ENCODE peak calls at places on chromosome 2, in five cellular contexts. One of them, this sample, is unnamed.

GRCh38 chr2:28172114-28172898 is 220.4 kb upstream of the FOSL2 start:
- DNase-seq in brain microvascular endothelial cell: peak; percentile 63
- DNase-seq in tibial nerve: no peak
- DNase-seq in heart right ventricle: no peak
- DNase-seq in AG09309: no peak
- DNase-seq in this sample: no peak

GRCh38 chr2:151799886-151800292 is 28.3 kb downstream of the ARL5A start:
- DNase-seq in AG09309: no peak
- DNase-seq in tibial nerve: no peak
- DNase-seq in heart right ventricle: no peak
- DNase-seq in brain microvascular endothelial cell: no peak
- DNase-seq in this sample: no peak

GRCh38 chr2:235922851-235923250 is 245.3 kb downstream of the GBX2 start:
- DNase-seq in heart right ventricle: no peak
- DNase-seq in tibial nerve: no peak
- DNase-seq in AG09309: no peak
- DNase-seq in brain microvascular endothelial cell: no peak
- DNase-seq in this sample: no peak

GRCh38 chr2:177334940-177335543 is 57.5 kb upstream of the AGPS start:
- DNase-seq in heart right ventricle: peak; percentile 29
- DNase-seq in AG09309: no peak
- DNase-seq in tibial nerve: no peak
- DNase-seq in brain microvascular endothelial cell: no peak
- DNase-seq in this sample: no peak

GRCh38 chr2:218397502-218398436 is 1.9 kb upstream of the CTDSP1 start:
- DNase-seq in tibial nerve: peak; percentile 56
- DNase-seq in brain microvascular endothelial cell: peak; percentile 69
- DNase-seq in AG09309: no peak
- DNase-seq in heart right ventricle: peak; percentile 85
- DNase-seq in this sample: peak; percentile 41

GRCh38 chr2:158102446-158102845 is 770 bp downstream of the UPP2 start:
- DNase-seq in heart right ventricle: no peak
- DNase-seq in brain microvascular endothelial cell: peak; percentile 10
- DNase-seq in tibial nerve: no peak
- DNase-seq in AG09309: peak; percentile 13
- DNase-seq in this sample: no peak

GRCh38 chr2:69154031-69154430 is 141.1 kb downstream of the ANTXR1 start:
- DNase-seq in AG09309: peak; percentile 80
- DNase-seq in brain microvascular endothelial cell: no peak
- DNase-seq in tibial nerve: no peak
- DNase-seq in heart right ventricle: no peak
- DNase-seq in this sample: no peak

GRCh38 chr2:96107883-96108551 is 8.4 kb downstream of the ADRA2B start:
- DNase-seq in tibial nerve: no peak
- DNase-seq in brain microvascular endothelial cell: no peak
- DNase-seq in heart right ventricle: no peak
- DNase-seq in AG09309: no peak
- DNase-seq in this sample: no peak

GRCh38 chr2:70645733-70646420 is 92.3 kb upstream of the TGFA start:
- DNase-seq in AG09309: no peak
- DNase-seq in heart right ventricle: no peak
- DNase-seq in brain microvascular endothelial cell: peak; percentile 5
- DNase-seq in tibial nerve: no peak
- DNase-seq in this sample: no peak

GRCh38 chr2:208454861-208455260 is 48.3 kb downstream of the PTH2R start:
- DNase-seq in heart right ventricle: no peak
- DNase-seq in brain microvascular endothelial cell: no peak
- DNase-seq in tibial nerve: no peak
- DNase-seq in AG09309: no peak
- DNase-seq in this sample: no peak

GRCh38 chr2:200614249-200614648 is 28.4 kb downstream of the AOX1 start:
- DNase-seq in heart right ventricle: no peak
- DNase-seq in brain microvascular endothelial cell: peak; percentile 25
- DNase-seq in tibial nerve: no peak
- DNase-seq in AG09309: no peak
- DNase-seq in this sample: no peak

GRCh38 chr2:37226863-37227262 is 4.5 kb downstream of the CEBPZ start:
- DNase-seq in AG09309: no peak
- DNase-seq in tibial nerve: no peak
- DNase-seq in heart right ventricle: no peak
- DNase-seq in brain microvascular endothelial cell: no peak
- DNase-seq in this sample: no peak

GRCh38 chr2:98039085-98039756 is 43.5 kb upstream of the TMEM131 start:
- DNase-seq in heart right ventricle: no peak
- DNase-seq in AG09309: no peak
- DNase-seq in tibial nerve: no peak
- DNase-seq in brain microvascular endothelial cell: no peak
- DNase-seq in this sample: no peak

DNA sequence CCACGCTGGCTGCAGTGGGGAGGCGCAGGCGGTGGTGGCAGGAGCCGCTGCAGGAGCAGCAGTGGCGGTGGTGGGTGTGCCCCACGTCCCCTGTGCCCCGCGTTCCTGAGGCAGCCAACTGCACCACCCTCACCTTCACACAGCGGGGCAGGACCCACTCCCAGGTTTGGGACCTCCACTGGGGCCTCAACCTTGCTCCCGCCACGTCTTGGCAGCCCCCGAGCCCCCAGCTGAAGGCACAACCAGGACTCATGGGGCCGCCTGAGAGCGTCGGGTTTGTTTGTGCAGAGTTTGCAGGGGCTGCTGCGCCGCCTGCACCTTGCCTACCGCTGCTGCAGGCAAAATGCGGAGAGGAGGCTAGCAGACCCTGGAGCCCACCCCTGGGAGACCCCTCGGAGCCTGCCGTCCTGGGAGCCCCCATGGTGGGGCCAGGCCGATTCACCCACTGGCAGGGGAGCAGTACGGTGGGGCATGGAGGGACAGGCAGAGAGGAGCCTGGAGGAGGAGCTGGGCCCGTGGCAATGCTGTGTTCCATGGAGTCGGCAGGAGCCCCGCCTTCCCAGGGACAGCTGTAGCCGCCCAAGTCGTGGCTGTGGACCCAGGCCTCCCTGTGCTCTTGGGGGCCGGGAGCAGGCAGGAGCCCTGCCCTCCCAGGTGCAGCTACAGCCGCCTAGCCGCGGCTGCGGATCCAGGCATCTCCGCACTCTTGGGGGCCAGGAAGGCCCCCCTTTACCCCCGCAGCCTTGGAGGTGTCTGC is 14.7 kb upstream of the EML6 start:
- DNase-seq in heart right ventricle: peak; percentile 22
- DNase-seq in tibial nerve: no peak
- DNase-seq in AG09309: no peak
- DNase-seq in brain microvascular endothelial cell: no peak
- DNase-seq in this sample: no peak
- H3K4me3 ChIP-seq in heart right ventricle: peak overlapping the region; percentile 58
- H3K4me3 ChIP-seq in tibial nerve: peak overlapping the region; percentile 45
- H3K4me3 ChIP-seq in AG09309: peak overlapping the region; percentile 44
- H3K4me3 ChIP-seq in brain microvascular endothelial cell: peak overlapping the region; percentile 59
- H3K4me3 ChIP-seq in this sample: peak overlapping the region; percentile 48

GRCh38 chr2:136119717-136120675 is 2.0 kb upstream of the CXCR4 start:
- DNase-seq in brain microvascular endothelial cell: no peak
- DNase-seq in tibial nerve: no peak
- DNase-seq in heart right ventricle: no peak
- DNase-seq in AG09309: no peak
- DNase-seq in this sample: no peak

GRCh38 chr2:136116813-136117390 is 1.0 kb downstream of the CXCR4 start:
- DNase-seq in heart right ventricle: peak; percentile 30
- DNase-seq in AG09309: no peak
- DNase-seq in brain microvascular endothelial cell: no peak
- DNase-seq in tibial nerve: no peak
- DNase-seq in this sample: no peak

GRCh38 chr2:136118819-136119716 is 1.1 kb upstream of the CXCR4 start:
- DNase-seq in tibial nerve: peak; percentile 38
- DNase-seq in heart right ventricle: peak; percentile 59
- DNase-seq in AG09309: no peak
- DNase-seq in brain microvascular endothelial cell: no peak
- DNase-seq in this sample: no peak

GRCh38 chr2:136117391-136117841 is 533 bp downstream of the CXCR4 start:
- DNase-seq in brain microvascular endothelial cell: peak; percentile 16
- DNase-seq in heart right ventricle: peak; percentile 28
- DNase-seq in tibial nerve: no peak
- DNase-seq in AG09309: no peak
- DNase-seq in this sample: no peak

DNA sequence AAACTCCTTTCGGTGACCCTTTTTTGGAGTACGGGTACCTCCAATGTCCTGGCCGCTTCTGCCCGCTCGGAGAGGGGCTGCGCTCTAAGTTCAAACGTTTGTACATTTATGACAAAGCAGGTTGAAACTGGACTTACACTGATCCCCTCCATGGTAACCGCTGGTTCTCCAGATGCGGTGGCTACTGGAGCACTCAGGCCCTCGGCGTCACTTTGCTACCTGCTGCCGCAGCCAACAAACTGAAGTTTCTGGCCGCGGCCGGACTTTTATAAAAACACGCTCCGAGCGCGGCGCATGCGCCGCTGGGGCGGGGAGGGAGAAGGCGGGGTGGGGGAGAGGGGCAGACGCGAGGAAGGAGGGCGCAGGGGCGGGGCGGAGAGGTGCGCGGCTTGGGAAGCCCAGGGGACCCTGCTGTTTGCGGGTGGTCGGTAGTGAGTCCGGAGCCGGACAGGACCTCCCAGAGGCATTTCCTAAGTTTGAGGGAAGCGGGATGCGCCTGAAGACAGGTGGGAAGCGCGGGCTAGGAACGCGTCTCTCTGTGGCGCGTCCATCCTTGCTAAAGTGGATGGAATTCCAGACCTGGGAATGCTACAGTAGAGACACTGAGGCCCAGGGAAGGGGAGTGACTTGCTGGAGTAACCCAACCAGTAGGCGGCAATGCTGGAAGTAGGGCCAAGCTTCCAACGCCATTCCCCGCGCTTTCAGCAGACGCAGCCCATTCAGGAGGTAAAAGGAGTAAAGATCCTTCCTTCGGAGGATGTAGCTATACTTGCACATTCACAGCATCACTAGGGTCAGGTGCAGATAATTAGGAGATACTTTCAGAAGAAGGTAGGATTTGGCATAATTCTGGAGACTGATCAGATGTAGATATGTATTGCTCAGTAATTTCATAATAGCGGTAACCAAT is at the start of gene CXCR4:
- DNase-seq in brain microvascular endothelial cell: no peak
- DNase-seq in tibial nerve: peak; percentile 37
- DNase-seq in AG09309: no peak
- DNase-seq in heart right ventricle: peak; percentile 76
- DNase-seq in this sample: no peak
- TF ChIP-seq CTCF in brain microvascular endothelial cell: peak; percentile 52
- TF ChIP-seq CTCF in tibial nerve: no peak
- TF ChIP-seq CTCF in AG09309: no peak
- TF ChIP-seq CTCF in heart right ventricle: peak; percentile 36
- TF ChIP-seq CTCF in this sample: no peak

GRCh38 chr2:31134450-31134849 is 3.8 kb downstream of the GALNT14 start:
- DNase-seq in brain microvascular endothelial cell: no peak
- DNase-seq in tibial nerve: no peak
- DNase-seq in heart right ventricle: no peak
- DNase-seq in AG09309: no peak
- DNase-seq in this sample: no peak

GRCh38 chr2:31138037-31138962 is at the start of gene GALNT14:
- DNase-seq in heart right ventricle: peak; percentile 28
- DNase-seq in tibial nerve: no peak
- DNase-seq in brain microvascular endothelial cell: peak; percentile 16
- DNase-seq in AG09309: no peak
- DNase-seq in this sample: no peak

GRCh38 chr2:31136000-31136399 is 2.2 kb downstream of the GALNT14 start:
- DNase-seq in tibial nerve: no peak
- DNase-seq in brain microvascular endothelial cell: no peak
- DNase-seq in AG09309: no peak
- DNase-seq in heart right ventricle: no peak
- DNase-seq in this sample: no peak

GRCh38 chr2:31137211-31138036 is 816 bp downstream of the GALNT14 start:
- DNase-seq in brain microvascular endothelial cell: no peak
- DNase-seq in heart right ventricle: no peak
- DNase-seq in tibial nerve: no peak
- DNase-seq in AG09309: no peak
- DNase-seq in this sample: no peak

DNA sequence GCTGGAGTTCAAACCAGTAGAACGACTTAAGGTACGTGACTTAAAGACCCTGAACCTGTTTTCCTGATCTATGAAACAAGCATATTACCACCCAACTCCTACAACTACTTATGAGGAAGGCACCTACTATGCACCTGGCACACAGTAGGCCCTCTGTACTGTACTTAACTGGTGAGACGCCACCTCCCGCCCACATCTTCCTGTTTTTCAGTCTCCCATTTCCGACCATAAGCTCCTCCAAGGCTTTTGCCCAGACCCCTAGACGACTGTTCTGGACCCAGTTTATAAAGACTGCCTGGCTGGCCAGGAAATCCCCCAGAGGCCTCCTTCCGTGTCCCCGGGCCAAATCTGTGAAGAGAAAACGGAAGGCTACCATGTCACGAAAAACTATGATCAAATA is 1.5 kb downstream of the GALNT14 start:
- DNase-seq in tibial nerve: no peak
- DNase-seq in heart right ventricle: no peak
- DNase-seq in brain microvascular endothelial cell: no peak
- DNase-seq in AG09309: no peak
- DNase-seq in this sample: no peak
- H3K4me3 ChIP-seq in tibial nerve: no peak overlapping the region
- H3K4me3 ChIP-seq in heart right ventricle: peak overlapping the region; percentile 60
- H3K4me3 ChIP-seq in brain microvascular endothelial cell: no peak overlapping the region
- H3K4me3 ChIP-seq in AG09309: no peak overlapping the region
- H3K4me3 ChIP-seq in this sample: no peak overlapping the region

DNA sequence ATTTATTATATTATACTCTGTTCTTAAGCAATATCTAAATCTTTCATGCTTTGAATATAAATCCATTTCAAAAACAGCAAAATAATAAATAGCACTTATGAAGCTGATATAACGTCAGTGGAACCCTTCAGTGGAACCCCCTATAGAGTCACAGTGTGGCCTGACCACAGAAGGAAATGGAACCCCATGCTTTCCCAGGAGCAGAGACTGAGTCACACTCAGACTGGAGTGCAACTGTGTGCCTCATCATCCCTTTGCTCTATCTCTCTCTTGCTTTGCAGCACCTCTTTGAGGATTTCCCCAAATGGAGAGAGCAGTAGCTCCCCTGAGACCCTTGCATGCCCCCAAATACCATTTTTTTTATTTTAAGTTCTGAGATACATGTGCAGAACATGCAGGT is 13.1 kb downstream of the NXPH2 start:
- DNase-seq in AG09309: no peak
- DNase-seq in heart right ventricle: no peak
- DNase-seq in tibial nerve: no peak
- DNase-seq in brain microvascular endothelial cell: no peak
- DNase-seq in this sample: no peak
- TF ChIP-seq CTCF in AG09309: no peak
- TF ChIP-seq CTCF in heart right ventricle: no peak
- TF ChIP-seq CTCF in tibial nerve: no peak
- TF ChIP-seq CTCF in brain microvascular endothelial cell: no peak
- TF ChIP-seq CTCF in this sample: no peak

GRCh38 chr2:56807861-56808260 is 624.1 kb downstream of the CCDC85A start:
- DNase-seq in tibial nerve: no peak
- DNase-seq in heart right ventricle: no peak
- DNase-seq in AG09309: no peak
- DNase-seq in brain microvascular endothelial cell: no peak
- DNase-seq in this sample: no peak

GRCh38 chr2:56816666-56817065 is 632.9 kb downstream of the CCDC85A start:
- DNase-seq in AG09309: no peak
- DNase-seq in heart right ventricle: no peak
- DNase-seq in tibial nerve: no peak
- DNase-seq in brain microvascular endothelial cell: no peak
- DNase-seq in this sample: no peak

GRCh38 chr2:56811401-56811800 is 627.6 kb downstream of the CCDC85A start:
- DNase-seq in heart right ventricle: no peak
- DNase-seq in tibial nerve: no peak
- DNase-seq in AG09309: no peak
- DNase-seq in brain microvascular endothelial cell: no peak
- DNase-seq in this sample: no peak

GRCh38 chr2:56813490-56813889 is 629.7 kb downstream of the CCDC85A start:
- DNase-seq in brain microvascular endothelial cell: no peak
- DNase-seq in AG09309: no peak
- DNase-seq in tibial nerve: no peak
- DNase-seq in heart right ventricle: no peak
- DNase-seq in this sample: no peak

GRCh38 chr2:56812432-56812831 is 628.6 kb downstream of the CCDC85A start:
- DNase-seq in tibial nerve: no peak
- DNase-seq in AG09309: no peak
- DNase-seq in heart right ventricle: no peak
- DNase-seq in brain microvascular endothelial cell: no peak
- DNase-seq in this sample: no peak
- H3K4me3 ChIP-seq in tibial nerve: no peak overlapping the region
- H3K4me3 ChIP-seq in AG09309: no peak overlapping the region
- H3K4me3 ChIP-seq in heart right ventricle: no peak overlapping the region
- H3K4me3 ChIP-seq in brain microvascular endothelial cell: no peak overlapping the region
- H3K4me3 ChIP-seq in this sample: no peak overlapping the region

This sample was measured in AG04449.